ENCODE peak calls at places on chromosomes 7 and 10, in four cellular contexts. P, D, L and H are unnamed samples.

GRCh38 chr7:44565097-44565794 is 8.5 kb downstream of the DDX56 start:
- DNase-seq in P (peak; percentile 48), D (peak; percentile 87), L (no peak), H (peak; percentile 65)

GRCh38 chr7:108570146-108570755 is 577 bp downstream of the DNAJB9 start:
- DNase-seq in P (peak; percentile 38), D (peak; percentile 68), L (no peak), H (peak; percentile 58)

GRCh38 chr7:151485006-151485732 is 34.5 kb downstream of the RHEB start:
- DNase-seq in P (no peak), D (no peak), L (peak; percentile 55), H (no peak)

GRCh38 chr7:24968165-24968564 is 11.8 kb downstream of the OSBPL3 start:
- DNase-seq in P (no peak), D (no peak), L (no peak), H (no peak)

GRCh38 chr7:130021105-130021834 is 29.9 kb downstream of the ZC3HC1 start:
- DNase-seq in P (no peak), D (peak; percentile 85), L (no peak), H (no peak)

GRCh38 chr10:118827466-118828155 is 72.8 kb upstream of the CACUL1 start:
- DNase-seq in P (no peak), D (no peak), L (no peak), H (peak; percentile 25)

GRCh38 chr10:33315891-33316290 is 18.6 kb downstream of the NRP1 start:
- DNase-seq in P (no peak), D (no peak), L (no peak), H (peak; percentile 68)

GRCh38 chr7:30347226-30348082 is 63.1 kb downstream of the ZNRF2 start:
- DNase-seq in P (no peak), D (no peak), L (no peak), H (no peak)

GRCh38 chr10:26800468-26800867 is 60.3 kb downstream of the ABI1 start:
- DNase-seq in P (no peak), D (no peak), L (no peak), H (no peak)

GRCh38 chr7:107948645-107949442 is 54.1 kb downstream of the LAMB1 start:
- DNase-seq in P (no peak), D (no peak), L (peak; percentile 81), H (peak; percentile 49)

GRCh38 chr7:139991911-139992310 is 70.8 kb downstream of the PARP12 start:
- DNase-seq in P (no peak), D (no peak), L (no peak), H (no peak)

GRCh38 chr10:95353123-95353522 is 62.3 kb upstream of the PDLIM1 start:
- DNase-seq in P (no peak), D (no peak), L (no peak), H (no peak)

GRCh38 chr10:23157691-23158369 is 34.3 kb upstream of the PTF1A start:
- DNase-seq in P (peak; percentile 23), D (no peak), L (peak; percentile 11), H (peak; percentile 45)

GRCh38 chr10:101840102-101840684 is 3.4 kb downstream of the KCNIP2 start:
- DNase-seq in P (no peak), D (no peak), L (no peak), H (no peak)

GRCh38 chr10:31033166-31033565 is 1.5 kb upstream of the ZNF438 start:
- DNase-seq in P (no peak), D (peak; percentile 54), L (no peak), H (no peak)
- H3K4me3 ChIP-seq in P (no peak overlapping the region), D (peak overlapping the region; percentile 79), L (no peak overlapping the region), H (no peak overlapping the region)

GRCh38 chr10:75428434-75429158 is 2.8 kb upstream of the LRMDA start:
- DNase-seq in P (no peak), D (no peak), L (no peak), H (no peak)

GRCh38 chr10:75432176-75432575 is 752 bp downstream of the LRMDA start:
- DNase-seq in P (no peak), D (no peak), L (no peak), H (no peak)

GRCh38 chr10:75429159-75429827 is 2.1 kb upstream of the LRMDA start:
- DNase-seq in P (no peak), D (no peak), L (no peak), H (no peak)

GRCh38 chr10:75431180-75432111 is at the start of gene LRMDA:
- DNase-seq in P (no peak), D (peak; percentile 68), L (no peak), H (peak; percentile 71)

DNA sequence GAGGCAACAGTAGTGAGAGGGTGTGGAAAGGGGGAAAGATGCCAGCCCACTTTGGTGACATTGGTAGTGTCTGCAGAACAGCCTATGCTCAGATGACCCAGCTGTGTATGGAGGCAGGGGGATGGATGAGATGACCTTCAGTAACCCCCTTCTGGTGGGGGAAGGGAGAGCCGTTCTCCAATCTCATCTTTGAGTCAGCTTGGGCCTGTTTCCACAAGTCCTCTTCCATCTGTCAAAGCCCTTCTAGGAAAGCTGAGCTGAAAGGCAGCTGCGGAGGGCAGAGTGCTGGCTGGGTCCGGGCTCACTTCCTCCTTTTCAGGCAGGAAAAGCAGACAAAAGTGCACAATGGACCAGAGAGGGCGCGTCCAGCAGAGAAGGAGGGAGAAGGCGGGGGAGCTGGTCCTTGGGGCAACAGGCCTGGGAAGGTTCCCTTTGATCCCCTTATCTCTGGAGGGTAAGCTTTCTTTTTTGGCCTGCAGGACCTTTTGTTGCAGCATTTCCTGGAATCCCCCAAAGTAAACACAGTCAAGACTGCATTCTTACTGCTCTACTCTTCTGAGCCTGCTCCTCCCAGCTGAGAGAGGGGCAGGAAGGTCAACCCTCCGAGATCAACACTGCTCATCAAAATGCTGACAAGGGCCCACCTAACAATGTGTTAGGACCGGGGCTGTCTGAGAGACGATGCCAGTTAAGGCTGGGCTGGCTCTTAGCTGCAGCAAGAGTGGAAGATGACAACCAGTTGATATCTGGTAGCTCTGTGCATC is 1.2 kb upstream of the LRMDA start:
- DNase-seq in P (no peak), D (peak; percentile 75), L (no peak), H (peak; percentile 93)
- H3K4me3 ChIP-seq in P (no peak overlapping the region), D (no peak overlapping the region), L (no peak overlapping the region), H (no peak overlapping the region)

DNA sequence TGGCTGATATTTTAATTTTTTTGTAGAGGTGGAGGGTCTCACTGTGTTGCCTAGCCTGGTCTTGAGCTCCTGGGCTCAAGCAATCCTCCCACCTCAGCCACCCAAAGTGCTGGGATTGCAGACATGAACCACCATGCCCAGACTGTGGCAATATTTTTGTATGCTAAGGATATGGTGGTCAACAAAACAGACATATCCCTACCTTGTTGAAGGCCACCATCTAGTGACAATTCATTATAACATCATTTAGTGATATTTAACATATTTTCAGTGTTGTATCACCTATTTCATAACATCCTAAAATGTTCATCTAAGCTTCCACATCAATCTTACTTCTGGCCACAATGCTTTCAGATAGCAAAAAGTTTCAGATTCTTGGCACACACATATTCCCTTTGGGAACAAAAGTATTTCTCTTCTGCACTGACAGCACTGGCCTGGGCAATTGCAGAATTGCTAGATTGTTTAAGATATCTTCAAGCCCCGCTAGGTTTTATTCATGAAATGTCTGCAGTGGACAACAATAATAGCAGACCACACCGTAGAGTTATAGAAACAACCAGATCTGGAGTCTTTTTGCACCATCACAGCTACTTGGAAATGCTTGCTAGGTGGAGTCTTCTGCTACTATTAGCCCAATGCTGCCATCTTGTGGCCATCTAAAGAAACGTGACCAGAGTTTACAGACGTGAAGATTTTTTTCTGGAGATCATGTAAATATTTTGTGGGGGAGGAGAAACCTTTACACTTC is 58.4 kb downstream of the DNAJC12 start:
- DNase-seq in P (peak; percentile 66), D (no peak), L (peak; percentile 55), H (peak; percentile 88)
- H3K4me3 ChIP-seq in P (no peak overlapping the region), D (no peak overlapping the region), L (no peak overlapping the region), H (no peak overlapping the region)

GRCh38 chr10:7082967-7083366 is 327.9 kb downstream of the SFMBT2 start:
- DNase-seq in P (no peak), D (no peak), L (no peak), H (no peak)

GRCh38 chr10:7090529-7090928 is 320.3 kb downstream of the SFMBT2 start:
- DNase-seq in P (no peak), D (no peak), L (no peak), H (no peak)

GRCh38 chr10:7084255-7085005 is 326.4 kb downstream of the SFMBT2 start:
- DNase-seq in P (no peak), D (no peak), L (no peak), H (no peak)

GRCh38 chr10:7085147-7085912 is 325.5 kb downstream of the SFMBT2 start:
- DNase-seq in P (no peak), D (no peak), L (no peak), H (no peak)

DNA sequence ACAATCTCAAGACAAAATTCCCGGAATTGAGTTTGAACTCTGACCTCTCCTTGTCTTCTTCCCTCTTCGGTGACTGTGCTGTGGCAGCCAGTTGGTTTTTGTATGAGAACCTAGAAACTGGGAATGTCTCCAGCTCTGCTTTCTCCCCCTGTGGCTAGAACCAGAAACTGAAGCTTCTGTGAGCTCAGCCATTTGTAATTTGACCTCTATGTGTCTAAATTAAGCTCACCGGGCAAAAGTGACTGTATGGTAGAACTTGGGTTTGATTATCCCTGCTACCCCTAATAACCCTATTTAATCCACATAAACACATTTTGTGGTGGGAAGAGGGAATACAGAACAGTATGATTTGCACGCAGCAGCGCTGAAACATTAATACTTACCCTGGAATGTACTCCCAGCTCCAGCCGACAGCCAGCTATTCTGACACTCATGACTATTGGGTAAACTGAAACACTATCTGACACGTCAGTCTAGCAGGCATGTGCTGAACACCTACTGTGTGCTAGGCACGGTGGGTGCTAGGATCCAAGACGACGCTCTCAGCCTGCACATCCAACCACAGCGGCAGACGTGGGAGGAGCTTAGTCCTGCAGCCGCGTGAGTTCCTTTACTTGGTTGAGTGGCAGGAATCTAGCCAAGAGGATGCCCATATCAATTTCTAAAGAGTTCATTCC is 324.8 kb downstream of the SFMBT2 start:
- DNase-seq in P (no peak), D (no peak), L (no peak), H (no peak)
- H3K4me3 ChIP-seq in P (no peak overlapping the region), D (peak overlapping the region; percentile 24), L (no peak overlapping the region), H (no peak overlapping the region)

DNA sequence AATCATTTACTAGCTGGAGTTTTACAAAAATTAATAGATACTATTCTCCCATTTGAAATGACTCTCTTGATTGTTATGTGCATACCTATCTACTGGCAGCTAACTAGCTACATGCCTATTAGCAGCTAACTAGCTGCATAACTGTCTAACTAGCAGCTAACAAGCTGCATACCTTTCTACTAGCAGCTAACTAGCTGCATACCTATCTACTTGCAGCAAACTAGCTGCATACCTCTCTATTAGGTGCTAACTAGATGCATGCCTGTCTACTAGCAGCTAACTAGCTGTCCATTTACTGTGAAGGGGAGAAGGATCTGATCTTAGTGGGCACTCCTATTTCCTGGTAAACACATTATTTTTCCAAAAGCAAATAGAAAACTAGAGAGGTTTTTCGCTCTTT is 439.4 kb upstream of the PFKP start:
- DNase-seq in P (no peak), D (no peak), L (no peak), H (no peak)
- H3K4me3 ChIP-seq in P (no peak overlapping the region), D (no peak overlapping the region), L (no peak overlapping the region), H (no peak overlapping the region)

GRCh38 chr7:48004023-48004422 is 24.6 kb upstream of the HUS1 start:
- DNase-seq in P (peak; percentile 29), D (no peak), L (no peak), H (no peak)
- H3K4me3 ChIP-seq in P (no peak overlapping the region), D (no peak overlapping the region), L (no peak overlapping the region), H (no peak overlapping the region)